ENCODE peak calls at places on chromosomes 6 and 20, in six cellular contexts. A is heart left ventricle, Q is thyroid gland, D is pancreas, S is lung, O is fibroblast of lung. G is an unnamed sample.

GRCh38 chr20:46076806-46077205 is 13.0 kb downstream of the NCOA5 start:
- DNase-seq in A (no peak), Q (peak; percentile 50), D (no peak), S (no peak), O (no peak), G (no peak)

GRCh38 chr6:45728674-45729073 is 287.0 kb downstream of the CLIC5 start:
- DNase-seq in A (no peak), Q (no peak), D (no peak), S (no peak), O (peak; percentile 64), G (no peak)

GRCh38 chr6:11416936-11417576 is 120.5 kb upstream of the TMEM170B start:
- DNase-seq in A (no peak), Q (no peak), D (no peak), S (no peak), O (no peak), G (no peak)

GRCh38 chr20:53550590-53551187 is 43.0 kb downstream of the ZNF217 start:
- DNase-seq in A (no peak), Q (no peak), D (no peak), S (no peak), O (no peak), G (no peak)

GRCh38 chr20:17680836-17681740 is 954 bp downstream of the RRBP1 start:
- DNase-seq in A (peak; percentile 88), Q (peak; percentile 87), D (peak; percentile 93), S (peak; percentile 84), O (peak; percentile 76), G (peak; percentile 82)

GRCh38 chr6:158213925-158214674 is 46.0 kb downstream of the GTF2H5 start:
- DNase-seq in A (peak; percentile 64), Q (peak; percentile 75), D (peak; percentile 44), S (peak; percentile 63), O (peak; percentile 86), G (peak; percentile 71)

GRCh38 chr6:145015739-145016558 is 719.4 kb downstream of the EPM2A start:
- DNase-seq in A (no peak), Q (no peak), D (no peak), S (no peak), O (peak; percentile 91), G (no peak)

GRCh38 chr6:165556116-165556843 is 106.8 kb downstream of the PDE10A start:
- DNase-seq in A (no peak), Q (peak; percentile 32), D (no peak), S (no peak), O (peak; percentile 17), G (no peak)

GRCh38 chr6:170018422-170019258 is 267.2 kb downstream of the ERMARD start:
- DNase-seq in A (no peak), Q (no peak), D (no peak), S (no peak), O (no peak), G (no peak)

GRCh38 chr6:30325873-30326445 is 768 bp upstream of the TRIM39 start:
- DNase-seq in A (peak; percentile 46), Q (no peak), D (peak; percentile 42), S (no peak), O (no peak), G (no peak)

GRCh38 chr6:17240803-17241500 is 40.2 kb upstream of the RBM24 start:
- DNase-seq in A (no peak), Q (no peak), D (no peak), S (no peak), O (no peak), G (no peak)

GRCh38 chr6:166592818-166593217 is 6.3 kb upstream of the RAMACL start:
- DNase-seq in A (no peak), Q (no peak), D (no peak), S (no peak), O (peak; percentile 63), G (no peak)

GRCh38 chr6:52741872-52742271 is 21.4 kb downstream of the GSTA2 start:
- DNase-seq in A (no peak), Q (no peak), D (no peak), S (no peak), O (no peak), G (no peak)

GRCh38 chr20:47008842-47009518 is 114.3 kb downstream of the EYA2 start:
- DNase-seq in A (no peak), Q (no peak), D (no peak), S (no peak), O (no peak), G (no peak)

GRCh38 chr6:53410508-53411258 is 61.9 kb upstream of the ELOVL5 start:
- DNase-seq in A (peak; percentile 46), Q (peak; percentile 72), D (no peak), S (peak; percentile 49), O (peak; percentile 54), G (peak; percentile 22)

GRCh38 chr6:42142118-42142835 is at the start of gene C6orf132:
- DNase-seq in A (peak; percentile 44), Q (peak; percentile 88), D (peak; percentile 87), S (peak; percentile 81), O (peak; percentile 20), G (peak; percentile 86)

GRCh38 chr6:26194774-26195375 is 107.6 kb downstream of the HFE start:
- DNase-seq in A (no peak), Q (no peak), D (no peak), S (no peak), O (peak; percentile 21), G (no peak)

GRCh38 chr6:11172501-11173337 is 59.7 kb downstream of the NEDD9 start:
- DNase-seq in A (peak; percentile 75), Q (peak; percentile 77), D (peak; percentile 63), S (peak; percentile 70), O (peak; percentile 47), G (peak; percentile 84)

GRCh38 chr6:38305995-38306681 is 333.6 kb downstream of the BTBD9 start:
- DNase-seq in A (no peak), Q (no peak), D (no peak), S (no peak), O (no peak), G (no peak)

GRCh38 chr6:7418238-7418905 is 28.8 kb downstream of the RIOK1 start:
- DNase-seq in A (no peak), Q (no peak), D (no peak), S (no peak), O (no peak), G (no peak)

GRCh38 chr6:159473435-159473834 is 219.6 kb downstream of the SOD2 start:
- DNase-seq in A (no peak), Q (no peak), D (no peak), S (no peak), O (no peak), G (no peak)
- H3K4me3 ChIP-seq in A (no peak overlapping the region), Q (no peak overlapping the region), D (no peak overlapping the region), S (no peak overlapping the region), O (no peak overlapping the region), G (no peak overlapping the region)

GRCh38 chr20:11379257-11380011 is 538.3 kb upstream of the BTBD3 start:
- DNase-seq in A (no peak), Q (no peak), D (peak; percentile 15), S (no peak), O (no peak), G (no peak)
- H3K27ac ChIP-seq in A (no peak overlapping the region), Q (no peak overlapping the region), D (no peak overlapping the region), S (no peak overlapping the region), O (no peak overlapping the region), G (no peak overlapping the region)

DNA sequence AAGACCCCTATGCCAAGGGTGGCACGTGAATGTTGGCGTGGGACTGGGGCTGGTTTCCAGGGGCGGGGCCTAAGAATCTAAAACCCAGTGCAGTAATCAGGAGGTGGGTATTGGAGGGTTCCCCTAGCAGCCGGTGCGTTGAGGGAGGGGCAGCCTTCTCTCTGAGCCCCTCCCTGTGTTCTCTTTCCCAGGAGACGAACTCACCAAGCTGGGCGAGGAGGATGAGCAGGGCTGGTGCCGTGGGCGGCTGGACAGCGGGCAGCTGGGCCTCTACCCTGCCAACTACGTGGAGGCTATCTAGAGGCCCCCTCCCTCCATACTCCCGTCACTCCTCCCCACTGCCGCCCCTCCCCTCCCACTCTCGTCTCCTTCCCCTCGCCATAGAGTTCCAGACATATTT is 23.9 kb downstream of the SPDEF start:
- DNase-seq in A (no peak), Q (no peak), D (no peak), S (no peak), O (no peak), G (no peak)
- H3K4me3 ChIP-seq in A (peak overlapping the region; percentile 8), Q (no peak overlapping the region), D (no peak overlapping the region), S (no peak overlapping the region), O (no peak overlapping the region), G (no peak overlapping the region)

GRCh38 chr6:24927985-24928735 is 7.6 kb downstream of the RIPOR2 start:
- DNase-seq in A (no peak), Q (no peak), D (no peak), S (no peak), O (peak; percentile 84), G (no peak)

GRCh38 chr6:24930386-24930785 is 5.4 kb downstream of the RIPOR2 start:
- DNase-seq in A (peak; percentile 41), Q (no peak), D (no peak), S (no peak), O (peak; percentile 90), G (no peak)

GRCh38 chr6:24931296-24931695 is 4.5 kb downstream of the RIPOR2 start:
- DNase-seq in A (no peak), Q (peak; percentile 9), D (no peak), S (no peak), O (peak; percentile 61), G (no peak)

GRCh38 chr6:24927234-24927955 is 8.4 kb downstream of the RIPOR2 start:
- DNase-seq in A (no peak), Q (no peak), D (no peak), S (no peak), O (no peak), G (no peak)

GRCh38 chr6:24929255-24929654 is 6.5 kb downstream of the RIPOR2 start:
- DNase-seq in A (no peak), Q (no peak), D (no peak), S (no peak), O (no peak), G (no peak)
- H3K27ac ChIP-seq in A (no peak overlapping the region), Q (no peak overlapping the region), D (no peak overlapping the region), S (no peak overlapping the region), O (no peak overlapping the region), G (no peak overlapping the region)

DNA sequence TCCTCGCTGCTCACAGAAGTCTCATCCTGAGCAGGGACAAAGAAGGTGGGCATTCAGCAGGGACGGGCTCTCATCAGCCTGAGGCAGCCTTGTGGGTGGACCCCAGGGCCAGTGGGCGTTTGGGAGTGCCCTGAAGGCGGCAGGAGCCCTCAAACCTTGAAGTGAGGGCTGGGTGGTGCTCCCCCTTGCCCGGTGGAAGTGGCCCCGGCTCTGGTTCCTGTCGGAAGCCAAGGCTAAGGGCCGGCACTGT is 110.5 kb downstream of the NOL4L start:
- DNase-seq in A (peak; percentile 52), Q (no peak), D (no peak), S (no peak), O (no peak), G (no peak)
- H3K4me3 ChIP-seq in A (peak overlapping the region; percentile 48), Q (no peak overlapping the region), D (no peak overlapping the region), S (no peak overlapping the region), O (peak overlapping the region; percentile 51), G (peak overlapping the region; percentile 21)

G was measured in colonic mucosa.